ENCODE peak calls at places on chromosomes 16 and 17, in four cellular contexts. Y is breast epithelium, P is heart right ventricle, R is colonic mucosa. Z is an unnamed sample.
A peak's percentile ranks its signal among the peaks of the same experiment; 100 is the strongest.

GRCh38 chr16:54633943-54634362 is 296.7 kb upstream of the IRX5 start:
- DNase-seq in Y (no peak), P (no peak), R (no peak), Z (no peak)

GRCh38 chr16:89350701-89351380 is 133.3 kb downstream of the ZNF778 start:
- DNase-seq in Y (no peak), P (no peak), R (no peak), Z (no peak)

GRCh38 chr17:36149296-36149820 is 27.1 kb downstream of the TBC1D3B start:
- DNase-seq in Y (no peak), P (peak; percentile 24), R (no peak), Z (no peak)

GRCh38 chr16:70250748-70251650 is 741 bp downstream of the EXOSC6 start:
- DNase-seq in Y (no peak), P (peak; percentile 40), R (peak; percentile 52), Z (no peak)

GRCh38 chr17:16820161-16820877 is 130.3 kb downstream of the CCDC144A start:
- DNase-seq in Y (no peak), P (peak; percentile 45), R (peak; percentile 60), Z (no peak)

GRCh38 chr16:80202831-80203230 is 338.0 kb upstream of the DYNLRB2 start:
- DNase-seq in Y (no peak), P (no peak), R (no peak), Z (no peak)

GRCh38 chr16:35306915-35307314 is 1847.5 kb downstream of the TP53TG3F start:
- DNase-seq in Y (no peak), P (no peak), R (no peak), Z (no peak)

GRCh38 chr17:50331085-50331791 is 14.7 kb upstream of the XYLT2 start:
- DNase-seq in Y (no peak), P (no peak), R (no peak), Z (peak; percentile 24)

GRCh38 chr17:74513987-74514631 is 17.2 kb downstream of the CD300LB start:
- DNase-seq in Y (peak; percentile 42), P (no peak), R (no peak), Z (peak; percentile 4)

GRCh38 chr17:50356892-50357510 is 11.1 kb downstream of the XYLT2 start:
- DNase-seq in Y (no peak), P (no peak), R (no peak), Z (no peak)

GRCh38 chr17:44204453-44204882 is 4.8 kb upstream of the ATXN7L3 start:
- DNase-seq in Y (no peak), P (no peak), R (no peak), Z (no peak)

GRCh38 chr16:4728676-4729075 is 5.4 kb downstream of the ANKS3 start:
- DNase-seq in Y (no peak), P (no peak), R (no peak), Z (no peak)

GRCh38 chr17:59451706-59452105 is 113.7 kb upstream of the DHX40 start:
- DNase-seq in Y (no peak), P (no peak), R (no peak), Z (no peak)

GRCh38 chr17:70137451-70138230 is 31.7 kb upstream of the KCNJ2 start:
- DNase-seq in Y (no peak), P (no peak), R (peak; percentile 73), Z (peak; percentile 89)

GRCh38 chr16:27432600-27432957 is 30.6 kb downstream of the IL21R start:
- DNase-seq in Y (no peak), P (no peak), R (no peak), Z (peak; percentile 27)

GRCh38 chr16:3729161-3730112 is 12.1 kb upstream of the TRAP1 start:
- DNase-seq in Y (no peak), P (no peak), R (no peak), Z (no peak)

GRCh38 chr17:77610518-77610893 is 348.0 kb upstream of the TNRC6C start:
- DNase-seq in Y (no peak), P (no peak), R (no peak), Z (no peak)

GRCh38 chr17:5706835-5707234 is 122.5 kb upstream of the NLRP1 start:
- DNase-seq in Y (peak; percentile 60), P (peak; percentile 43), R (peak; percentile 60), Z (peak; percentile 8)

GRCh38 chr16:65895906-65896305 is 470.6 kb upstream of the CDH5 start:
- DNase-seq in Y (no peak), P (no peak), R (no peak), Z (no peak)

GRCh38 chr16:79833559-79833958 is 233.0 kb upstream of the MAF start:
- DNase-seq in Y (no peak), P (no peak), R (no peak), Z (no peak)

GRCh38 chr17:61353615-61354014 is 46.0 kb upstream of the TBX2 start:
- DNase-seq in Y (no peak), P (no peak), R (no peak), Z (no peak)

GRCh38 chr16:80718480-80719220 is 85.7 kb downstream of the CDYL2 start:
- DNase-seq in Y (peak; percentile 83), P (no peak), R (no peak), Z (peak; percentile 78)

GRCh38 chr16:74455213-74455612 is 33.9 kb upstream of the CLEC18B start:
- DNase-seq in Y (no peak), P (no peak), R (no peak), Z (no peak)

GRCh38 chr17:70989301-70989700 is 820.0 kb downstream of the KCNJ2 start:
- DNase-seq in Y (no peak), P (no peak), R (no peak), Z (no peak)

GRCh38 chr17:82921426-82921825 is 81.6 kb upstream of the ZNF750 start:
- DNase-seq in Y (no peak), P (no peak), R (no peak), Z (no peak)

GRCh38 chr16:19864566-19864965 is 20.1 kb downstream of the GPRC5B start:
- DNase-seq in Y (no peak), P (no peak), R (no peak), Z (no peak)

GRCh38 chr16:4410335-4411075 is 5.9 kb downstream of the CORO7 start:
- DNase-seq in Y (peak; percentile 68), P (no peak), R (peak; percentile 65), Z (no peak)

GRCh38 chr17:78672880-78673371 is 95.7 kb upstream of the DNAH17 start:
- DNase-seq in Y (no peak), P (no peak), R (no peak), Z (peak; percentile 34)

GRCh38 chr16:65117701-65118448 is 4.0 kb downstream of the CDH11 start:
- DNase-seq in Y (no peak), P (peak; percentile 53), R (peak; percentile 73), Z (peak; percentile 42)

GRCh38 chr16:8905795-8906591 is 23.8 kb downstream of the LITAFD start:
- DNase-seq in Y (no peak), P (no peak), R (no peak), Z (no peak)

GRCh38 chr16:28010671-28011070 is 52.8 kb downstream of the GSG1L start:
- DNase-seq in Y (no peak), P (no peak), R (no peak), Z (no peak)

GRCh38 chr17:42387221-42387657 is 1.0 kb downstream of the STAT3 start:
- DNase-seq in Y (no peak), P (no peak), R (peak; percentile 74), Z (no peak)

GRCh38 chr17:750431-751037 is 1.5 kb downstream of the GEMIN4 start:
- DNase-seq in Y (no peak), P (no peak), R (no peak), Z (no peak)
- H3K4me3 ChIP-seq in Y (no peak overlapping the region), P (no peak overlapping the region), R (peak overlapping the region; percentile 99), Z (peak overlapping the region; percentile 71)

GRCh38 chr16:2585651-2586081 is 47.8 kb downstream of the PDPK1 start:
- DNase-seq in Y (peak; percentile 17), P (no peak), R (no peak), Z (no peak)

GRCh38 chr16:2584742-2585650 is 47.2 kb downstream of the PDPK1 start:
- DNase-seq in Y (peak; percentile 47), P (peak; percentile 53), R (no peak), Z (no peak)

GRCh38 chr16:2587891-2588565 is 50.2 kb downstream of the PDPK1 start:
- DNase-seq in Y (peak; percentile 33), P (no peak), R (no peak), Z (no peak)

GRCh38 chr16:2586901-2587480 is 49.2 kb downstream of the PDPK1 start:
- DNase-seq in Y (peak; percentile 36), P (no peak), R (no peak), Z (no peak)

GRCh38 chr16:2586241-2586640 is 48.4 kb downstream of the PDPK1 start:
- DNase-seq in Y (peak; percentile 43), P (no peak), R (no peak), Z (no peak)
- TF ChIP-seq CTCF in Y (no peak), P (peak; percentile 33), R (no peak), Z (peak; percentile 47)

DNA sequence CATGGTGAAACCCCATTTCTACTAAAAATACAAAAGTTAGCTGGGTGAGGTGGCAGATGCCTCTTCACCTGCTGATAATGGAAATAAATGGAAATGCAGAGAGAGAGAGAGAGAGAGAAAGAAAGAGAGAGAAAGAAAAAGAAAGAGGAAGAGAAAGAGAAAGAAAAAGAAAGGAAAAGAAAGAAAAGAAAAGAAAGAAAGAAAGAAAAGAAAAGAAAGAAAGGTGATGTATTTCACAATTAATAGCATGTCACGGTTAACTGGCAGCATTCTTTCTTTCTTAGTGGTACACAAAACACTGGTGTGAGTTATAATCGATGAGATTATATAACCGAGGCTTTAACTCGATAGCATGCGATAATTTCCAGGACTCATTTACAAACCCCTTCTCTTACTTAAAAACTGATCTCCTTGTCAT is 3.2 kb downstream of the ACOX1 start:
- DNase-seq in Y (no peak), P (no peak), R (no peak), Z (no peak)
- H3K4me3 ChIP-seq in Y (peak overlapping the region; percentile 0), P (peak overlapping the region; percentile 14), R (no peak overlapping the region), Z (no peak overlapping the region)

GRCh38 chr17:7041607-7042506 is 2.0 kb downstream of the SLC16A11 start:
- DNase-seq in Y (no peak), P (no peak), R (no peak), Z (no peak)

GRCh38 chr17:7035591-7036368 is at the start of gene SLC16A13:
- DNase-seq in Y (peak; percentile 96), P (peak; percentile 93), R (peak; percentile 99), Z (peak; percentile 63)

GRCh38 chr17:7042507-7043194 is 1.2 kb downstream of the SLC16A11 start:
- DNase-seq in Y (no peak), P (peak; percentile 22), R (no peak), Z (no peak)

GRCh38 chr17:7034955-7035590 is 742 bp upstream of the SLC16A13 start:
- DNase-seq in Y (no peak), P (no peak), R (no peak), Z (no peak)

GRCh38 chr17:7038025-7038862 is 2.4 kb downstream of the SLC16A13 start:
- DNase-seq in Y (no peak), P (no peak), R (no peak), Z (no peak)
- TF ChIP-seq CTCF in Y (no peak), P (no peak), R (no peak), Z (no peak)

DNA sequence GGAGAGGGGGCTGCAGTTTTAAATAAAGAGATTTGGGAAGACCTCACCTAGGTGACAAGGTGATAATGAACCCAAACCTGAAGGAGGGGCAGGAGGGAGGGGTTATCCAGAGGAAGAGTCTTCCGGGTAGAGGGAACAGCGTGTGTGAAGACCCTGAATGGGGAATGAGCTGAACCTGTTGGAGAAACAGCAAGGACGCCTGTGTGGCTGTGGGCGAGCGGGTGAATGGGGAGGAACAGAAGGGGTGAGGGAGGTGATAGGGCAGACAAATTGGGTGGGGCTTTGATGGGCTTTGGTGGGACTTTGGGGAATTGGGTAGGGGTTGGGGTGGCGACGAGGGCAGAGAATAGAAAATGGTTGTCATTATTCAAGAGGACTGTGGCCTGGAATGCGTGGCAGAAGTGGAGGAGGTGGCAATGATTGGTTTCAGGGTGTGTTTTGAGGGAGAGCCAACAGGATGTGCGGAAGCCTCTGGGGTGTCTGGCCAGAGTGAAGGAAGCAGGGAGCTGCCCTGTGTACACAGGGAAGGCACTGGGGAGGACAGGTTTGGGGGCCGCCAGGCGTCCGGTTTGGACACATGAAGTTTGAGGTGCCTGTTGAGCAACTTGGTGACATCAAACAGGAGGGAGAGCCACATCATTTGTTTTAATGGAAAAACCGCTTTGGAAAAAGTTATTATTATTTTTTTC is 48.7 kb downstream of the NKD1 start:
- DNase-seq in Y (no peak), P (no peak), R (no peak), Z (no peak)
- H3K4me3 ChIP-seq in Y (no peak overlapping the region), P (no peak overlapping the region), R (no peak overlapping the region), Z (no peak overlapping the region)

Z was measured in retinal pigment epithelial cell.